ENCODE peak calls at places on chromosomes 5 and 9, in six cellular contexts. G is stimulated activated CD8-positive, alpha-beta memory T cell treated with anti-CD3 and anti-CD28 coated beads, Interleukin-15, amount 100 ng/mL, for 24 hours; Q is fibroblast of pulmonary artery; U is AG09309; O is Right ventricle myocardium superior; M is AG08395. W is an unnamed sample.

GRCh38 chr5:134209477-134210240 is 16.2 kb downstream of the PPP2CA start:
- DNase-seq in M (no peak), U (no peak), G (no peak), Q (no peak), O (no peak), W (no peak)

GRCh38 chr9:124784503-124784902 is 7.6 kb downstream of the OLFML2A start:
- DNase-seq in M (peak; percentile 72), O (no peak), Q (peak; percentile 51), U (no peak), G (no peak), W (peak; percentile 28)

GRCh38 chr9:92385953-92386352 is 18.4 kb downstream of the OGN start:
- DNase-seq in U (peak; percentile 2), G (no peak), M (no peak), O (no peak), Q (no peak), W (peak; percentile 82)

GRCh38 chr5:158436271-158437065 is 577.5 kb upstream of the CLINT1 start:
- DNase-seq in M (no peak), Q (no peak), U (no peak), G (no peak), O (no peak), W (no peak)

GRCh38 chr9:117772960-117773359 is 68.8 kb downstream of the TLR4 start:
- DNase-seq in U (peak; percentile 59), G (no peak), Q (peak; percentile 11), M (peak; percentile 78), O (no peak), W (peak; percentile 2)

GRCh38 chr9:131676431-131676972 is 63.4 kb downstream of the RAPGEF1 start:
- DNase-seq in M (no peak), G (no peak), Q (no peak), U (no peak), O (no peak), W (no peak)

GRCh38 chr9:113317777-113318176 is 14.6 kb upstream of the RNF183 start:
- DNase-seq in M (no peak), G (no peak), U (no peak), Q (peak; percentile 26), O (no peak), W (no peak)

GRCh38 chr9:93652604-93653592 is 76.5 kb downstream of the PHF2 start:
- DNase-seq in G (no peak), Q (no peak), O (peak; percentile 41), M (no peak), U (no peak), W (no peak)

GRCh38 chr5:58156977-58157701 is 302.7 kb downstream of the PLK2 start:
- DNase-seq in G (no peak), M (peak; percentile 36), Q (peak; percentile 27), U (no peak), O (no peak), W (peak; percentile 69)

GRCh38 chr9:4750021-4750673 is 9.1 kb upstream of the AK3 start:
- DNase-seq in Q (peak; percentile 69), O (no peak), U (no peak), G (no peak), M (peak; percentile 59), W (no peak)

GRCh38 chr5:171857537-171857936 is 71.9 kb downstream of the SMIM23 start:
- DNase-seq in Q (no peak), M (no peak), G (no peak), U (no peak), O (no peak), W (no peak)

GRCh38 chr5:139407517-139407916 is 3.6 kb upstream of the SPATA24 start:
- DNase-seq in Q (no peak), O (no peak), U (no peak), G (no peak), M (no peak), W (no peak)

GRCh38 chr9:116697887-116698286 is 10.8 kb downstream of the TRIM32 start:
- DNase-seq in U (no peak), Q (no peak), O (peak; percentile 31), M (no peak), G (no peak), W (no peak)

GRCh38 chr5:57711946-57712345 is 229.3 kb upstream of the ACTBL2 start:
- DNase-seq in G (no peak), M (no peak), U (no peak), Q (no peak), O (no peak), W (no peak)

GRCh38 chr5:1134478-1134877 is 22.6 kb upstream of the SLC12A7 start:
- DNase-seq in Q (no peak), U (no peak), M (no peak), G (no peak), O (no peak), W (no peak)

GRCh38 chr5:146640285-146640896 is 124.4 kb upstream of the GPR151 start:
- DNase-seq in O (no peak), Q (no peak), M (no peak), U (no peak), G (no peak), W (no peak)

GRCh38 chr5:33501899-33502298 is 61.1 kb downstream of the TARS1 start:
- DNase-seq in Q (no peak), O (no peak), U (no peak), M (no peak), G (no peak), W (no peak)

GRCh38 chr5:178626484-178627258 is at the start of gene CLK4:
- DNase-seq in M (peak; percentile 98), Q (peak; percentile 97), G (peak; percentile 97), U (peak; percentile 70), O (peak; percentile 99), W (peak; percentile 66)

GRCh38 chr5:177542816-177543472 is 11.4 kb downstream of the FAM193B start:
- DNase-seq in O (no peak), Q (no peak), U (no peak), M (no peak), G (no peak), W (no peak)

GRCh38 chr5:31343946-31344345 is 150.5 kb downstream of the CDH6 start:
- DNase-seq in M (no peak), O (no peak), G (no peak), Q (no peak), U (no peak), W (peak; percentile 59)

GRCh38 chr9:102770704-102771103 is 224.4 kb upstream of the CYLC2 start:
- DNase-seq in G (no peak), O (no peak), U (no peak), Q (no peak), M (no peak), W (no peak)

GRCh38 chr5:175118700-175119309 is 325.2 kb downstream of the DRD1 start:
- DNase-seq in G (no peak), O (no peak), U (no peak), M (no peak), Q (no peak), W (no peak)

GRCh38 chr5:178991190-178992145 is 3.7 kb downstream of the GRM6 start:
- DNase-seq in U (no peak), G (no peak), Q (no peak), M (no peak), O (no peak), W (no peak)

GRCh38 chr5:132457371-132458225 is 33.0 kb downstream of the IRF1 start:
- DNase-seq in G (no peak), M (peak; percentile 81), O (peak; percentile 64), U (peak; percentile 83), Q (peak; percentile 71), W (no peak)

GRCh38 chr5:137084016-137084415 is 415.1 kb downstream of the SPOCK1 start:
- DNase-seq in G (no peak), O (no peak), M (no peak), U (no peak), Q (no peak), W (no peak)

GRCh38 chr5:58127132-58127485 is 332.8 kb downstream of the PLK2 start:
- DNase-seq in Q (no peak), U (no peak), G (no peak), M (no peak), O (no peak), W (no peak)

GRCh38 chr5:155147222-155147621 is 133.7 kb downstream of the KIF4B start:
- DNase-seq in O (no peak), G (no peak), U (no peak), M (peak; percentile 10), Q (peak; percentile 24), W (no peak)

GRCh38 chr5:98770911-98771322 is 2.5 kb upstream of the RGMB start:
- DNase-seq in O (no peak), G (no peak), M (no peak), Q (peak; percentile 45), U (no peak), W (peak; percentile 51)

GRCh38 chr9:615756-616155 is 225.7 kb upstream of the DMRT1 start:
- DNase-seq in Q (no peak), M (no peak), O (no peak), G (no peak), U (no peak), W (peak; percentile 71)

GRCh38 chr5:148027505-148027904 is 36.3 kb upstream of the SPINK5 start:
- DNase-seq in U (no peak), M (no peak), O (no peak), G (no peak), Q (no peak), W (no peak)

GRCh38 chr5:77390222-77390621 is 101.9 kb downstream of the WDR41 start:
- DNase-seq in G (no peak), Q (no peak), M (no peak), U (no peak), O (no peak), W (no peak)

GRCh38 chr9:135144581-135145108 is 57.2 kb downstream of the OLFM1 start:
- DNase-seq in O (no peak), M (no peak), Q (no peak), U (no peak), G (no peak), W (no peak)

GRCh38 chr5:42923710-42924109 is 112.0 kb upstream of the SELENOP start:
- DNase-seq in M (no peak), O (no peak), U (no peak), Q (no peak), G (no peak), W (no peak)

GRCh38 chr5:53568868-53569267 is 8.4 kb downstream of the NDUFS4 start:
- DNase-seq in O (no peak), M (peak; percentile 8), G (no peak), U (peak; percentile 17), Q (no peak), W (no peak)

GRCh38 chr9:23683476-23684095 is 142.5 kb downstream of the ELAVL2 start:
- DNase-seq in Q (no peak), O (no peak), G (no peak), M (no peak), U (no peak), W (peak; percentile 9)

GRCh38 chr9:76354221-76354620 is 40.0 kb downstream of the RFK start:
- DNase-seq in M (no peak), U (no peak), O (no peak), Q (no peak), G (no peak), W (no peak)

GRCh38 chr5:139068060-139068459 is 130.1 kb downstream of the SIL1 start:
- DNase-seq in M (no peak), U (no peak), G (no peak), O (no peak), Q (no peak), W (no peak)

GRCh38 chr9:77968506-77968905 is 63.1 kb downstream of the GNAQ start:
- DNase-seq in G (no peak), O (no peak), Q (no peak), U (no peak), M (no peak), W (no peak)

W was measured in foreskin keratinocyte.